ENCODE peak calls at places on chromosomes 3 and 15, in seven cellular contexts. K is fibroblast of villous mesenchyme, B is heart left ventricle, O is MM.1S, V is cardiac muscle cell, F is endothelial cell of umbilical vein, Q is foreskin fibroblast. G is an unnamed sample.

GRCh38 chr15:99424978-99425665 is 140.7 kb upstream of the MEF2A start:
- DNase-seq in K (peak), B (peak), O (no peak), V (peak), F (peak), Q (peak), G (peak)

GRCh38 chr3:143302638-143303171 is 183.1 kb downstream of the CHST2 start:
- DNase-seq in K (peak), B (peak), O (no peak), V (peak), F (peak), Q (peak), G (peak)

GRCh38 chr15:69807752-69808151 is 290.0 kb downstream of the TLE3 start:
- DNase-seq in K (peak), B (no peak), O (no peak), V (peak), F (no peak), Q (no peak), G (no peak)

GRCh38 chr15:91866971-91867372 is 13.5 kb downstream of the SLCO3A1 start:
- DNase-seq in K (no peak), B (peak), O (no peak), V (peak), F (no peak), Q (no peak), G (no peak)

GRCh38 chr3:53729618-53730017 is 116.6 kb downstream of the CHDH start:
- DNase-seq in K (no peak), B (no peak), O (no peak), V (no peak), F (no peak), Q (no peak), G (no peak)

GRCh38 chr15:50750227-50750597 is 15.3 kb downstream of the SPPL2A start:
- DNase-seq in K (no peak), B (no peak), O (no peak), V (no peak), F (no peak), Q (no peak), G (no peak)

GRCh38 chr15:52290329-52290728 is 5.3 kb downstream of the MYO5C start:
- DNase-seq in K (no peak), B (no peak), O (peak), V (no peak), F (no peak), Q (no peak), G (no peak)

GRCh38 chr15:57354436-57355123 is 21.7 kb upstream of the CGNL1 start:
- DNase-seq in K (no peak), B (no peak), O (no peak), V (no peak), F (no peak), Q (no peak), G (no peak)

GRCh38 chr3:12423131-12423530 is 61.1 kb upstream of the TSEN2 start:
- DNase-seq in K (no peak), B (no peak), O (no peak), V (no peak), F (no peak), Q (no peak), G (no peak)

GRCh38 chr3:882526-882925 is 210.3 kb upstream of the CNTN6 start:
- DNase-seq in K (peak), B (no peak), O (no peak), V (no peak), F (peak), Q (peak), G (no peak)

GRCh38 chr3:151328298-151329036 is 882 bp downstream of the P2RY13 start:
- DNase-seq in K (no peak), B (no peak), O (no peak), V (peak), F (no peak), Q (peak), G (no peak)
- H3K4me3 ChIP-seq in K (no peak), B (peak), O (no peak), V (no peak), F (no peak), Q (no peak), G (no peak)

GRCh38 chr3:184016820-184017671 is 638 bp downstream of the ABCC5 start:
- DNase-seq in K (peak), B (peak), O (peak), V (peak), F (peak), Q (peak), G (no peak)

GRCh38 chr3:184018424-184018973 is 815 bp upstream of the ABCC5 start:
- DNase-seq in K (no peak), B (no peak), O (no peak), V (no peak), F (no peak), Q (no peak), G (no peak)

GRCh38 chr3:184016169-184016570 is 1.5 kb downstream of the ABCC5 start:
- DNase-seq in K (no peak), B (no peak), O (no peak), V (no peak), F (no peak), Q (no peak), G (no peak)

GRCh38 chr3:184017672-184018423 is at the start of gene ABCC5:
- DNase-seq in K (peak), B (peak), O (peak), V (peak), F (peak), Q (peak), G (peak)

GRCh38 chr3:184015381-184016019 is 2.2 kb downstream of the ABCC5 start:
- DNase-seq in K (no peak), B (no peak), O (no peak), V (no peak), F (no peak), Q (no peak), G (no peak)
- H3K4me3 ChIP-seq in K (no peak), B (peak), O (no peak), V (peak), F (no peak), Q (no peak), G (no peak)

DNA sequence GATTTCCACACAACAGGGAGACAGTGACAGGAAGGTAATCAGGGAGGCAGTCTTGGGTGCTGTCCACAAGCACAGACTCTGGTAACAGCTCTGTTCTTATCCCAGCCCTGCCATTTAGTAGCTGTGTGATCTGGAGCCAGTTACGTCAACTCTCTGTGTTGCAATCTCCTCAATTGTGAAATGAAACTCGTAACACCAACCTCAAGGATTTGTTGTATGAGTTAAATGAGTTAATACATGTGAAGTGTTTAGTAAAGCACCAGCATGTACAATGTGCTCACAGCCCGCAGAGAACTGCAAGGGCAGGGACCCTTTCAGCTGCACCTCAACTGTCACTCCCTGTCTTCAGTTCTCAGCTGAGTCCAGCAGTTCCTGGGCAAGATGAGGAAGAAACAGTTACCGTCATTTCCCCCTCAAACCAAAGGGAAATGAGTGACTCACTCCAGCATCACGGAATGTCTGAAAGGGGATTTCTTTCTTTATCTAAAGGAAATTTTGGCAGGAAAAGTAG is 39.8 kb upstream of the MB21D2 start:
- DNase-seq in K (peak), B (no peak), O (no peak), V (peak), F (peak), Q (peak), G (peak)
- H3K4me3 ChIP-seq in K (peak), B (no peak), O (no peak), V (no peak), F (no peak), Q (peak), G (peak)

GRCh38 chr3:172201136-172201989 is 162.0 kb downstream of the FNDC3B start:
- DNase-seq in K (peak), B (peak), O (no peak), V (peak), F (peak), Q (peak), G (peak)

GRCh38 chr3:172199850-172200369 is 160.5 kb downstream of the FNDC3B start:
- DNase-seq in K (no peak), B (no peak), O (no peak), V (no peak), F (no peak), Q (no peak), G (no peak)

GRCh38 chr3:172203522-172204258 is 164.3 kb downstream of the FNDC3B start:
- DNase-seq in K (no peak), B (no peak), O (no peak), V (peak), F (no peak), Q (peak), G (no peak)

GRCh38 chr3:172202797-172203196 is 163.4 kb downstream of the FNDC3B start:
- DNase-seq in K (no peak), B (no peak), O (no peak), V (no peak), F (no peak), Q (peak), G (no peak)

GRCh38 chr3:172201990-172202318 is 162.6 kb downstream of the FNDC3B start:
- DNase-seq in K (peak), B (no peak), O (no peak), V (peak), F (peak), Q (peak), G (peak)
- H3K4me3 ChIP-seq in K (no peak), B (no peak), O (no peak), V (no peak), F (no peak), Q (no peak), G (no peak)

GRCh38 chr3:169297214-169297613 is 366.3 kb downstream of the MECOM start:
- DNase-seq in K (no peak), B (no peak), O (no peak), V (no peak), F (no peak), Q (no peak), G (no peak)
- H3K4me3 ChIP-seq in K (no peak), B (no peak), O (no peak), V (no peak), F (no peak), Q (no peak), G (no peak)

GRCh38 chr3:120599211-120599610 is 3.1 kb downstream of the NDUFB4 start:
- DNase-seq in K (no peak), B (no peak), O (no peak), V (no peak), F (no peak), Q (no peak), G (no peak)
- H3K4me3 ChIP-seq in K (no peak), B (peak), O (no peak), V (no peak), F (no peak), Q (no peak), G (no peak)

DNA sequence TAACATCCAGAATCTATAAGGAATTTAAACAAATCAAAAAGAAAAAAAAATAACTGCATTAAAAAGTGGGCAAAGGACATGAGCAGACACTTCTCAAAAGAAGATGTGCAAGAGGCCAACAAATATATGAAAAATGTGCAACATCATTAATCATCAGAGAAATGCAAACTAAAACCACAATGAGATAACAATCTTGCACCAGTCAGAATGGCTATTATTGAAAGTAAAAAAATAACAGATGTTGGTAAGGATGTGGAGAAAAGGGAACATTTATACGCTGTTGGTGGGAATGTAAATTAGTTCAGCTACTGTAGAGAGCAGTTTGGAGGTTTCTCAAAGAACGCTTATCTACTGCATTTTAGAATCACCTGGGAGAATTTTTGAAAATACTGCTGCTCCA is 186.1 kb downstream of the OTOL1 start:
- DNase-seq in K (peak), B (no peak), O (peak), V (no peak), F (no peak), Q (no peak), G (no peak)
- H3K4me3 ChIP-seq in K (no peak), B (no peak), O (no peak), V (no peak), F (no peak), Q (no peak), G (no peak)

GRCh38 chr3:152257246-152258074 is 11.3 kb upstream of the MBNL1 start:
- DNase-seq in K (no peak), B (no peak), O (no peak), V (no peak), F (no peak), Q (peak), G (no peak)
- H3K4me3 ChIP-seq in K (no peak), B (no peak), O (no peak), V (no peak), F (no peak), Q (no peak), G (no peak)

DNA sequence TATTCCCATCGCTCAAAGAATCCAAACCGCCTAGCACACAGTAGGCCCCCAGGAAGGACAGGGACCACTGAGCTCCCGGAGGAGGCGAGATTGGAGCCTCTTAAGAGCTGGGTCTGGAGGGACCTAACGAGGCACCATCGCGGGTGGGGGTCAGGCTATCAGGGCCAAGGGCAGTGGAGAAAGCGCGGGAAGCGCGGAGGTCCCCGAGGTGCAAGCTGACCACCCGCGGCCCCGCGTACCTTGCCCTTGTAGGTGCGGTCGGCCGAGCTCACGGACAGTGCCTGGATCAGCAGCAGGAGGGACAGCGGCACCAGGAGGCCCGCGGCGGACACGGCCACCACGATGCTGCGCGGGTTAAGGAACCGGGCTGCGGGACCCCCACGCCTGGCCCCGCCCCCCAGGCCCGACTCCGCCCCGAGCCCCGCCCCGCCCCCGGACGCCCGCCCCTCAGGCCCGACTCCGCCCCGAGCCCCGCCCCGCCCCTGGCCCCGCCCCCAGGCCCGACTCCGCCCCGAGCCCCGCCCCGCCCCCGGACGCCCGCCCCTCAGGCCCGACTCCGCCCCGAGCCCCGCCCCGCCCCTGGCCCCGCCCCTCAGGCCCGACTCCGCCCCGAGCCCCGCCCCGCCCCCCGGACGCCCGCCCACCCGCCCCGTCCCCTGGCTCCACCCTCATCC is 3.9 kb downstream of the ZDHHC19 start:
- DNase-seq in K (no peak), B (peak), O (no peak), V (no peak), F (no peak), Q (no peak), G (no peak)
- H3K4me3 ChIP-seq in K (peak), B (no peak), O (no peak), V (peak), F (no peak), Q (peak), G (peak)